ENCODE peak calls at places on chromosome 17, in four cellular contexts. One of them, this sample, is unnamed.

GRCh38 chr17:1554751-1555617 is 7.6 kb downstream of the PITPNA start:
- DNase-seq in lower leg skin: no peak
- DNase-seq in pancreas: no peak
- DNase-seq in amygdala: no peak
- DNase-seq in this sample: no peak

GRCh38 chr17:21058098-21058893 is 15.5 kb upstream of the USP22 start:
- DNase-seq in amygdala: no peak
- DNase-seq in pancreas: no peak
- DNase-seq in lower leg skin: no peak
- DNase-seq in this sample: no peak

GRCh38 chr17:55466671-55467070 is 44.6 kb downstream of the SMIM36 start:
- DNase-seq in pancreas: no peak
- DNase-seq in lower leg skin: no peak
- DNase-seq in amygdala: no peak
- DNase-seq in this sample: no peak

GRCh38 chr17:3724373-3725077 is 822 bp downstream of the HASPIN start:
- DNase-seq in lower leg skin: peak; percentile 20
- DNase-seq in amygdala: no peak
- DNase-seq in pancreas: peak; percentile 76
- DNase-seq in this sample: no peak

GRCh38 chr17:76686538-76687277 is 24.1 kb downstream of the MXRA7 start:
- DNase-seq in pancreas: no peak
- DNase-seq in amygdala: no peak
- DNase-seq in lower leg skin: no peak
- DNase-seq in this sample: no peak

GRCh38 chr17:76544916-76545365 is 5.1 kb downstream of the PRCD start:
- DNase-seq in lower leg skin: no peak
- DNase-seq in amygdala: no peak
- DNase-seq in pancreas: no peak
- DNase-seq in this sample: peak; percentile 72

GRCh38 chr17:70523407-70523806 is 354.1 kb downstream of the KCNJ2 start:
- DNase-seq in amygdala: no peak
- DNase-seq in lower leg skin: no peak
- DNase-seq in pancreas: no peak
- DNase-seq in this sample: no peak

GRCh38 chr17:58320163-58320558 is 8.4 kb downstream of the TSPOAP1 start:
- DNase-seq in amygdala: no peak
- DNase-seq in lower leg skin: no peak
- DNase-seq in pancreas: peak; percentile 31
- DNase-seq in this sample: no peak

GRCh38 chr17:4691686-4692085 is 12.3 kb downstream of the PELP1 start:
- DNase-seq in pancreas: no peak
- DNase-seq in lower leg skin: no peak
- DNase-seq in amygdala: no peak
- DNase-seq in this sample: no peak

GRCh38 chr17:31869031-31869430 is 10.0 kb upstream of the COPRS start:
- DNase-seq in amygdala: no peak
- DNase-seq in pancreas: no peak
- DNase-seq in lower leg skin: no peak
- DNase-seq in this sample: no peak

GRCh38 chr17:65099941-65100315 is 37.2 kb upstream of the RGS9 start:
- DNase-seq in lower leg skin: peak; percentile 72
- DNase-seq in amygdala: no peak
- DNase-seq in pancreas: no peak
- DNase-seq in this sample: no peak

GRCh38 chr17:73156887-73157870 is 7.6 kb upstream of the SSTR2 start:
- DNase-seq in lower leg skin: no peak
- DNase-seq in amygdala: no peak
- DNase-seq in pancreas: no peak
- DNase-seq in this sample: no peak

GRCh38 chr17:20986767-20987510 is 55.9 kb downstream of the USP22 start:
- DNase-seq in lower leg skin: no peak
- DNase-seq in pancreas: no peak
- DNase-seq in amygdala: no peak
- DNase-seq in this sample: no peak

GRCh38 chr17:71527311-71527710 is 593.5 kb upstream of the SOX9 start:
- DNase-seq in lower leg skin: no peak
- DNase-seq in pancreas: no peak
- DNase-seq in amygdala: no peak
- DNase-seq in this sample: no peak

GRCh38 chr17:18860161-18860972 is 2.4 kb downstream of the PRPSAP2 start:
- DNase-seq in lower leg skin: no peak
- DNase-seq in amygdala: no peak
- DNase-seq in pancreas: no peak
- DNase-seq in this sample: no peak

GRCh38 chr17:63222655-63223054 is 223.5 kb downstream of the CYB561 start:
- DNase-seq in lower leg skin: no peak
- DNase-seq in amygdala: no peak
- DNase-seq in pancreas: no peak
- DNase-seq in this sample: no peak

GRCh38 chr17:47934856-47935255 is 6.5 kb upstream of the PNPO start:
- DNase-seq in pancreas: no peak
- DNase-seq in amygdala: no peak
- DNase-seq in lower leg skin: no peak
- DNase-seq in this sample: no peak

GRCh38 chr17:80171681-80172080 is 1.9 kb downstream of the CARD14 start:
- DNase-seq in pancreas: no peak
- DNase-seq in amygdala: no peak
- DNase-seq in lower leg skin: no peak
- DNase-seq in this sample: no peak

GRCh38 chr17:59963738-59964454 is 644 bp downstream of the RNFT1 start:
- DNase-seq in pancreas: no peak
- DNase-seq in amygdala: peak; percentile 54
- DNase-seq in lower leg skin: peak; percentile 30
- DNase-seq in this sample: peak; percentile 56